ENCODE peak calls at places on chromosomes 11 and 22, in five cellular contexts. A is GM04504; G is AG04450; X is SW480; N is stimulated activated CD4-positive, alpha-beta T cell treated with anti-CD3 and anti-CD28 coated beads, Interleukin-2, amount 100 ng/mL, for 48 hours. D is an unnamed sample.

GRCh38 chr11:131833371-131833770 is 463.0 kb downstream of the NTM start:
- DNase-seq in A (no peak), G (no peak), X (no peak), N (no peak), D (no peak)

GRCh38 chr11:10518891-10519290 is 22.1 kb downstream of the RNF141 start:
- DNase-seq in A (no peak), G (no peak), X (no peak), N (no peak), D (no peak)

GRCh38 chr11:14638561-14638960 is 5.0 kb upstream of the PDE3B start:
- DNase-seq in A (no peak), G (no peak), X (peak; percentile 16), N (no peak), D (peak; percentile 26)

GRCh38 chr11:3934658-3935057 is 79.2 kb downstream of the STIM1 start:
- DNase-seq in A (no peak), G (no peak), X (no peak), N (no peak), D (no peak)

GRCh38 chr11:119347242-119347641 is 737 bp upstream of the MFRP start:
- DNase-seq in A (no peak), G (no peak), X (no peak), N (no peak), D (no peak)

GRCh38 chr11:78722786-78723185 is 148.1 kb upstream of the NARS2 start:
- DNase-seq in A (no peak), G (no peak), X (no peak), N (no peak), D (no peak)

GRCh38 chr22:26432619-26433311 is 3.7 kb downstream of the ASPHD2 start:
- DNase-seq in A (no peak), G (no peak), X (no peak), N (no peak), D (no peak)

GRCh38 chr11:133134561-133135173 is 397.6 kb downstream of the OPCML start:
- DNase-seq in A (no peak), G (no peak), X (peak; percentile 67), N (peak; percentile 32), D (peak; percentile 27)

GRCh38 chr11:12598330-12599256 is 75.6 kb upstream of the TEAD1 start:
- DNase-seq in A (no peak), G (no peak), X (no peak), N (no peak), D (no peak)

GRCh38 chr22:46081831-46082210 is 68.5 kb upstream of the PPARA start:
- DNase-seq in A (no peak), G (no peak), X (no peak), N (no peak), D (peak; percentile 67)

GRCh38 chr11:73178092-73178539 is 36.0 kb upstream of the FCHSD2 start:
- DNase-seq in A (peak; percentile 76), G (peak; percentile 60), X (peak; percentile 72), N (peak; percentile 71), D (peak; percentile 75)

GRCh38 chr11:61959026-61959608 is 8.3 kb downstream of the FTH1 start:
- DNase-seq in A (no peak), G (no peak), X (peak; percentile 92), N (no peak), D (no peak)

GRCh38 chr22:22030493-22031182 is 48.1 kb upstream of the TOP3B start:
- DNase-seq in A (no peak), G (no peak), X (peak; percentile 23), N (no peak), D (no peak)

GRCh38 chr22:38454361-38455062 is 487 bp downstream of the KCNJ4 start:
- DNase-seq in A (no peak), G (no peak), X (no peak), N (no peak), D (no peak)

GRCh38 chr11:3227568-3228444 is 4.4 kb downstream of the MRGPRE start:
- DNase-seq in A (no peak), G (no peak), X (no peak), N (no peak), D (peak; percentile 52)

GRCh38 chr11:72135891-72136676 is 559 bp downstream of the FOLR3 start:
- DNase-seq in A (no peak), G (no peak), X (no peak), N (no peak), D (no peak)

GRCh38 chr22:28025333-28025732 is 106.3 kb upstream of the PITPNB start:
- DNase-seq in A (no peak), G (no peak), X (no peak), N (no peak), D (no peak)

GRCh38 chr22:19843107-19843856 is 11.4 kb downstream of the GNB1L start:
- DNase-seq in A (no peak), G (no peak), X (no peak), N (no peak), D (no peak)

GRCh38 chr22:37818397-37819099 is 4.6 kb upstream of the GALR3 start:
- DNase-seq in A (no peak), G (no peak), X (no peak), N (peak; percentile 53), D (peak; percentile 45)

GRCh38 chr22:31956360-31956759 is 12.0 kb downstream of the YWHAH start:
- DNase-seq in A (no peak), G (no peak), X (no peak), N (no peak), D (no peak)

GRCh38 chr11:95821640-95822039 is 31.3 kb downstream of the CEP57 start:
- DNase-seq in A (no peak), G (no peak), X (no peak), N (no peak), D (no peak)

GRCh38 chr11:44899959-44900358 is 50.7 kb downstream of the TP53I11 start:
- DNase-seq in A (no peak), G (peak; percentile 33), X (peak; percentile 49), N (peak; percentile 40), D (no peak)

GRCh38 chr11:34208266-34209135 is 103.1 kb downstream of the NAT10 start:
- DNase-seq in A (no peak), G (no peak), X (no peak), N (no peak), D (no peak)

GRCh38 chr11:123020968-123021367 is 39.3 kb upstream of the BSX start:
- DNase-seq in A (no peak), G (peak; percentile 29), X (peak; percentile 63), N (peak; percentile 11), D (no peak)

GRCh38 chr22:46806789-46807188 is 44.3 kb downstream of the TBC1D22A start:
- DNase-seq in A (no peak), G (no peak), X (no peak), N (no peak), D (no peak)

GRCh38 chr11:20991471-20991870 is 322.1 kb downstream of the NELL1 start:
- DNase-seq in A (no peak), G (no peak), X (no peak), N (no peak), D (no peak)

GRCh38 chr22:29146101-29146560 is 59.6 kb upstream of the EMID1 start:
- DNase-seq in A (no peak), G (no peak), X (no peak), N (no peak), D (no peak)

GRCh38 chr11:76322593-76323341 is 58.2 kb downstream of the THAP12 start:
- DNase-seq in A (no peak), G (no peak), X (no peak), N (no peak), D (no peak)

GRCh38 chr11:110921742-110922200 is 209.5 kb upstream of the ARHGAP20 start:
- DNase-seq in A (no peak), G (peak; percentile 15), X (no peak), N (no peak), D (peak; percentile 48)

GRCh38 chr11:65445604-65446445 is 23.2 kb downstream of the NEAT1 start:
- DNase-seq in A (peak; percentile 48), G (no peak), X (peak; percentile 16), N (no peak), D (peak; percentile 57)

GRCh38 chr22:46321387-46321775 is 14.1 kb upstream of the TRMU start:
- DNase-seq in A (no peak), G (no peak), X (no peak), N (no peak), D (no peak)

GRCh38 chr11:65780770-65781151 is at the start of gene AP5B1:
- DNase-seq in A (peak; percentile 38), G (no peak), X (peak; percentile 56), N (peak; percentile 72), D (peak; percentile 77)

GRCh38 chr22:45934659-45935341 is 42.2 kb downstream of the WNT7B start:
- DNase-seq in A (peak; percentile 73), G (peak; percentile 71), X (peak; percentile 81), N (no peak), D (peak; percentile 57)